ENCODE peak calls at places on chromosomes 5 and 9, in four cellular contexts. J is right lobe of liver, C is mammary epithelial cell, Q is prostate gland. Y is an unnamed sample.

GRCh38 chr5:55427157-55427556 is 107.6 kb downstream of the PLPP1 start:
- DNase-seq in Q (no peak), J (no peak), C (peak; percentile 17), Y (peak; percentile 70)

GRCh38 chr5:150034677-150035076 is 34.1 kb downstream of the HMGXB3 start:
- DNase-seq in C (no peak), Q (no peak), J (no peak), Y (no peak)

GRCh38 chr5:126937796-126938195 is 92.6 kb downstream of the MARCHF3 start:
- DNase-seq in J (no peak), Q (no peak), C (no peak), Y (no peak)

GRCh38 chr5:33888582-33888981 is 3.2 kb downstream of the ADAMTS12 start:
- DNase-seq in Q (no peak), J (no peak), C (no peak), Y (no peak)

GRCh38 chr9:17625644-17626388 is 47.0 kb downstream of the SH3GL2 start:
- DNase-seq in J (no peak), C (peak; percentile 2), Q (no peak), Y (no peak)

GRCh38 chr9:40926404-40927259 is 201.8 kb downstream of the FOXD4L6 start:
- DNase-seq in C (no peak), J (no peak), Q (no peak), Y (no peak)

GRCh38 chr5:418681-419121 is 24.3 kb upstream of the EXOC3 start:
- DNase-seq in J (no peak), Q (no peak), C (no peak), Y (peak; percentile 71)

GRCh38 chr5:141747152-141747640 is 65.2 kb upstream of the ARAP3 start:
- DNase-seq in Q (peak; percentile 56), J (peak; percentile 77), C (peak; percentile 17), Y (peak; percentile 64)

GRCh38 chr9:113687680-113688371 is 188.3 kb upstream of the ZNF618 start:
- DNase-seq in Q (no peak), J (no peak), C (no peak), Y (no peak)

GRCh38 chr5:174409070-174409469 is 315.3 kb upstream of the MSX2 start:
- DNase-seq in Q (no peak), J (no peak), C (no peak), Y (no peak)

GRCh38 chr5:37198066-37198465 is 51.1 kb downstream of the CPLANE1 start:
- DNase-seq in J (no peak), C (no peak), Q (no peak), Y (no peak)

GRCh38 chr5:142529626-142530278 is 156.1 kb downstream of the FGF1 start:
- DNase-seq in Q (no peak), C (peak; percentile 97), J (no peak), Y (no peak)

GRCh38 chr5:148416921-148417320 is 33.2 kb downstream of the FBXO38 start:
- DNase-seq in C (no peak), Q (no peak), J (no peak), Y (no peak)

GRCh38 chr5:143916441-143916840 is 104.5 kb downstream of the HMHB1 start:
- DNase-seq in Q (no peak), J (no peak), C (no peak), Y (no peak)

GRCh38 chr5:543351-543750 is 19.1 kb upstream of the SLC9A3 start:
- DNase-seq in C (no peak), J (peak; percentile 46), Q (no peak), Y (no peak)

GRCh38 chr5:33701251-33701650 is 190.5 kb downstream of the ADAMTS12 start:
- DNase-seq in C (peak; percentile 17), Q (no peak), J (no peak), Y (no peak)

GRCh38 chr5:42514759-42515158 is 91.5 kb downstream of the GHR start:
- DNase-seq in J (no peak), C (peak; percentile 7), Q (no peak), Y (no peak)

GRCh38 chr9:79687131-79687447 is 115.3 kb downstream of the TLE4 start:
- DNase-seq in J (no peak), C (no peak), Q (no peak), Y (no peak)

GRCh38 chr9:94865599-94866456 is 139.3 kb downstream of the AOPEP start:
- DNase-seq in C (no peak), J (no peak), Q (no peak), Y (peak; percentile 56)

GRCh38 chr5:14684757-14685156 is 20.2 kb downstream of the OTULIN start:
- DNase-seq in Q (peak; percentile 73), C (no peak), J (peak; percentile 90), Y (no peak)

GRCh38 chr5:14686517-14686916 is 22.0 kb downstream of the OTULIN start:
- DNase-seq in C (peak; percentile 75), Q (no peak), J (no peak), Y (no peak)

GRCh38 chr5:14685757-14686156 is 21.2 kb downstream of the OTULIN start:
- DNase-seq in C (peak; percentile 53), J (no peak), Q (peak; percentile 49), Y (no peak)

GRCh38 chr5:14683906-14684455 is 19.5 kb downstream of the OTULIN start:
- DNase-seq in J (no peak), Q (peak; percentile 83), C (no peak), Y (no peak)

DNA sequence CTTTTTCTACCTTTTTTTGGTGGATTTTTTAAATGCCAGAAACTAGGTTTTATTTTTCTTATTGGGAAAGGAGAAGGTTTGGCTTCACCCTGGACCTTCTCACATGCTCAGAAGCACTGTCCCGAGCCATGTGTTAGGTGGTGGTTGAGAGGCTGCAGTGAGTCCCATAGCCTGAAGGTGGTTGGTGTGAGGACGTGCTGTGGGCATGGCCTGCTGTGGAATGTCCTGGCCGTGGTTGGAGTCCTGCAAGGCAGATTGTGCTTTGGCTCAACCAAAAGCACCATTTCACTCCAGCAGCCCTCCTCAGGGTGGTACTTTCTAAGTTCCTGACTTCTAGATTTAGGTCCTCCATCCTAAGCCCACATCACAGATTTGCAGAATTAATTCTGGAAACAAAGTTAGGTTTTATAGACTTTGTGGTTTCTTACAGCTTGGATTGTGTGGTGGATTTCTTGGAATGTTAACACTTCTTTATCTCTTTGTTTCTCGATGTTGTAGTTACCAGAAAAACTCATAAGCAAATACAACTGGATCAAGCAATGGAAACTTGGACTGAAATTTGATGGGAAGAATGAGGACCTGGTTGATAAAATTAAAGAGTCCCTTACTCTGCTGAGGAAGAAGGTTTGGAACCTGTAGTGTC is 22.6 kb downstream of the OTULIN start:
- DNase-seq in J (no peak), C (peak; percentile 46), Q (no peak), Y (no peak)
- TF ChIP-seq CTCF in J (no peak), C (peak; percentile 43), Q (no peak), Y (no peak)

GRCh38 chr9:131697908-131698714 is 41.8 kb downstream of the RAPGEF1 start:
- DNase-seq in C (no peak), Q (no peak), J (no peak), Y (no peak)
- H3K4me1 ChIP-seq in C (peaks cover 9% of the 10 kb centered on the region), Q (no peaks in the 10 kb centered on the region), J (peaks cover 1% of the 10 kb centered on the region), Y (peaks cover 89% of the 10 kb centered on the region)

GRCh38 chr9:14345586-14346237 is 31.8 kb upstream of the NFIB start:
- DNase-seq in J (no peak), C (no peak), Q (no peak), Y (peak; percentile 52)
- H3K27me3 ChIP-seq in J (peaks cover 3% of the 10 kb centered on the region), C (peaks cover 9% of the 10 kb centered on the region), Q (no peaks in the 10 kb centered on the region), Y (no peaks in the 10 kb centered on the region)

DNA sequence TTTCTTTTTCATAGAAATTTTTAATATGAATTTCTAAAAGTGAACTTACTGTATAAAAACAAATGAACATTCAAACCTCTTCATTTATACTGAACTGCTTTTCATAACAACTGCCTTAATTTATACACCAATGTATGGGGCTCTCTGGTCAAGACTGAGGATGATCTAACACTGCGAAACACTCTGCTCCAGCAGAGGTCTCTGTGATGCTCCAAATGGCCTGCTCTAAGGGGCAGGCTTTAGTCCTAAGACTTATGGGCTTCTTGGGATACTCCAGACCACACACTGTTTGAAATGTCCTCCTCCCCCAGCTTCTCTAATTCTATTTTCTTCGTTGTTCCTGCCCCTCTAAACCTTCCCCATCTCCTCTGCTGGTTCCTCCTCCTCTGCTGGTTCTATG is 58.5 kb downstream of the LIFR start:
- DNase-seq in C (no peak), J (no peak), Q (no peak), Y (no peak)
- TF ChIP-seq CTCF in C (no peak), J (no peak), Q (no peak), Y (peak; percentile 26)

DNA sequence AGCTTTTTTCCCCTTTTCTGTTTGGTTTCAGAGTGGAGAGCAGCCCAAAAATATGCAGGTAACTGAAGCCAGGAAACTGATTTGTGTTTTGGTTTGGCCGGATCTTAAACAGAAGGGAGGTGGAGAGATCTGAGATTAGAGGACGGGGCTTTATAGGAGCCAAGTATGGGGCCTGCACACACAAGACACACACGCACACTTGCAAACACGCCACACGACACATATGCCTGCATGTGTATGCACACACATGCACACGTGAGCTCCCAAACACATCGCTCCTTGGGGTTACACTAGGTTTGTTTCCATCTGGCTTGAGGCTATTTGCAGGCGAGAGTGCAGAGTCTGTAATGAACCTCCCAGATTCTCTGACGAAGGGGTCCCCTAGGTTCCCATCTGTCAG is 18.3 kb downstream of the BTNL9 start:
- DNase-seq in C (no peak), Q (no peak), J (no peak), Y (no peak)
- H3K4me1 ChIP-seq in C (peaks cover 4% of the 10 kb centered on the region), Q (peaks cover 5% of the 10 kb centered on the region), J (no peaks in the 10 kb centered on the region), Y (no peaks in the 10 kb centered on the region)

Y was measured in psoas muscle.